ENCODE peak calls at places on chromosomes 3 and 15, in seven cellular contexts. One of them, this sample, is unnamed.

GRCh38 chr15:72934006-72934405 is 118.3 kb upstream of the NEO1 start:
- DNase-seq in EL: no peak
- DNase-seq in GDM1: no peak
- DNase-seq in stimulated activated CD8-positive, alpha-beta memory T cell treated with anti-CD3 and anti-CD28 coated beads, Interleukin-7, amount 100 ng/mL, for 24 hours: no peak
- DNase-seq in NCI-H2029 treated with DMSO at 0.1 percent for 48 hours: no peak
- DNase-seq in stimulated activated CD4-positive, alpha-beta T cell treated with anti-CD3 and anti-CD28 coated beads, TNF-alpha, amount 100 ng/mL, for 4 hours: no peak
- DNase-seq in left ventricle myocardium inferior: no peak
- DNase-seq in this sample: no peak

GRCh38 chr15:70512772-70513362 is 250.5 kb downstream of the UACA start:
- DNase-seq in EL: peak
- DNase-seq in GDM1: peak
- DNase-seq in stimulated activated CD8-positive, alpha-beta memory T cell treated with anti-CD3 and anti-CD28 coated beads, Interleukin-7, amount 100 ng/mL, for 24 hours: no peak
- DNase-seq in NCI-H2029 treated with DMSO at 0.1 percent for 48 hours: no peak
- DNase-seq in stimulated activated CD4-positive, alpha-beta T cell treated with anti-CD3 and anti-CD28 coated beads, TNF-alpha, amount 100 ng/mL, for 4 hours: no peak
- DNase-seq in left ventricle myocardium inferior: peak
- DNase-seq in this sample: peak

GRCh38 chr15:70429323-70429722 is 331.6 kb upstream of the TLE3 start:
- DNase-seq in EL: no peak
- DNase-seq in GDM1: no peak
- DNase-seq in stimulated activated CD8-positive, alpha-beta memory T cell treated with anti-CD3 and anti-CD28 coated beads, Interleukin-7, amount 100 ng/mL, for 24 hours: no peak
- DNase-seq in NCI-H2029 treated with DMSO at 0.1 percent for 48 hours: no peak
- DNase-seq in stimulated activated CD4-positive, alpha-beta T cell treated with anti-CD3 and anti-CD28 coated beads, TNF-alpha, amount 100 ng/mL, for 4 hours: no peak
- DNase-seq in left ventricle myocardium inferior: no peak
- DNase-seq in this sample: no peak

GRCh38 chr3:135017494-135017893 is 222.4 kb downstream of the EPHB1 start:
- DNase-seq in EL: no peak
- DNase-seq in GDM1: no peak
- DNase-seq in stimulated activated CD8-positive, alpha-beta memory T cell treated with anti-CD3 and anti-CD28 coated beads, Interleukin-7, amount 100 ng/mL, for 24 hours: no peak
- DNase-seq in NCI-H2029 treated with DMSO at 0.1 percent for 48 hours: peak
- DNase-seq in stimulated activated CD4-positive, alpha-beta T cell treated with anti-CD3 and anti-CD28 coated beads, TNF-alpha, amount 100 ng/mL, for 4 hours: no peak
- DNase-seq in left ventricle myocardium inferior: no peak
- DNase-seq in this sample: no peak

GRCh38 chr15:56243774-56244236 is at the start of gene RFX7:
- DNase-seq in EL: peak
- DNase-seq in GDM1: peak
- DNase-seq in stimulated activated CD8-positive, alpha-beta memory T cell treated with anti-CD3 and anti-CD28 coated beads, Interleukin-7, amount 100 ng/mL, for 24 hours: peak
- DNase-seq in NCI-H2029 treated with DMSO at 0.1 percent for 48 hours: no peak
- DNase-seq in stimulated activated CD4-positive, alpha-beta T cell treated with anti-CD3 and anti-CD28 coated beads, TNF-alpha, amount 100 ng/mL, for 4 hours: peak
- DNase-seq in left ventricle myocardium inferior: peak
- DNase-seq in this sample: peak

GRCh38 chr15:68385240-68385561 is 46.8 kb downstream of the ITGA11 start:
- DNase-seq in EL: no peak
- DNase-seq in GDM1: no peak
- DNase-seq in stimulated activated CD8-positive, alpha-beta memory T cell treated with anti-CD3 and anti-CD28 coated beads, Interleukin-7, amount 100 ng/mL, for 24 hours: no peak
- DNase-seq in NCI-H2029 treated with DMSO at 0.1 percent for 48 hours: no peak
- DNase-seq in stimulated activated CD4-positive, alpha-beta T cell treated with anti-CD3 and anti-CD28 coated beads, TNF-alpha, amount 100 ng/mL, for 4 hours: no peak
- DNase-seq in left ventricle myocardium inferior: no peak
- DNase-seq in this sample: no peak

GRCh38 chr15:25437751-25438600 is 848 bp downstream of the UBE3A start:
- DNase-seq in EL: peak
- DNase-seq in GDM1: peak
- DNase-seq in stimulated activated CD8-positive, alpha-beta memory T cell treated with anti-CD3 and anti-CD28 coated beads, Interleukin-7, amount 100 ng/mL, for 24 hours: peak
- DNase-seq in NCI-H2029 treated with DMSO at 0.1 percent for 48 hours: no peak
- DNase-seq in stimulated activated CD4-positive, alpha-beta T cell treated with anti-CD3 and anti-CD28 coated beads, TNF-alpha, amount 100 ng/mL, for 4 hours: peak
- DNase-seq in left ventricle myocardium inferior: peak
- DNase-seq in this sample: peak

GRCh38 chr15:62063851-62064635 is 2.7 kb upstream of the C2CD4A start:
- DNase-seq in EL: peak
- DNase-seq in GDM1: no peak
- DNase-seq in stimulated activated CD8-positive, alpha-beta memory T cell treated with anti-CD3 and anti-CD28 coated beads, Interleukin-7, amount 100 ng/mL, for 24 hours: no peak
- DNase-seq in NCI-H2029 treated with DMSO at 0.1 percent for 48 hours: no peak
- DNase-seq in stimulated activated CD4-positive, alpha-beta T cell treated with anti-CD3 and anti-CD28 coated beads, TNF-alpha, amount 100 ng/mL, for 4 hours: no peak
- DNase-seq in left ventricle myocardium inferior: no peak
- DNase-seq in this sample: peak

GRCh38 chr3:48692551-48692950 is 6.8 kb upstream of the NCKIPSD start:
- DNase-seq in EL: no peak
- DNase-seq in GDM1: no peak
- DNase-seq in stimulated activated CD8-positive, alpha-beta memory T cell treated with anti-CD3 and anti-CD28 coated beads, Interleukin-7, amount 100 ng/mL, for 24 hours: no peak
- DNase-seq in NCI-H2029 treated with DMSO at 0.1 percent for 48 hours: no peak
- DNase-seq in stimulated activated CD4-positive, alpha-beta T cell treated with anti-CD3 and anti-CD28 coated beads, TNF-alpha, amount 100 ng/mL, for 4 hours: no peak
- DNase-seq in left ventricle myocardium inferior: no peak
- DNase-seq in this sample: no peak

GRCh38 chr15:40955930-40956542 is 2.8 kb downstream of the CHAC1 start:
- DNase-seq in EL: peak
- DNase-seq in GDM1: no peak
- DNase-seq in stimulated activated CD8-positive, alpha-beta memory T cell treated with anti-CD3 and anti-CD28 coated beads, Interleukin-7, amount 100 ng/mL, for 24 hours: no peak
- DNase-seq in NCI-H2029 treated with DMSO at 0.1 percent for 48 hours: no peak
- DNase-seq in stimulated activated CD4-positive, alpha-beta T cell treated with anti-CD3 and anti-CD28 coated beads, TNF-alpha, amount 100 ng/mL, for 4 hours: no peak
- DNase-seq in left ventricle myocardium inferior: no peak
- DNase-seq in this sample: no peak

GRCh38 chr15:45871121-45871855 is 236.5 kb downstream of the SQOR start:
- DNase-seq in EL: peak
- DNase-seq in GDM1: no peak
- DNase-seq in stimulated activated CD8-positive, alpha-beta memory T cell treated with anti-CD3 and anti-CD28 coated beads, Interleukin-7, amount 100 ng/mL, for 24 hours: no peak
- DNase-seq in NCI-H2029 treated with DMSO at 0.1 percent for 48 hours: no peak
- DNase-seq in stimulated activated CD4-positive, alpha-beta T cell treated with anti-CD3 and anti-CD28 coated beads, TNF-alpha, amount 100 ng/mL, for 4 hours: no peak
- DNase-seq in left ventricle myocardium inferior: no peak
- DNase-seq in this sample: peak

This sample was measured in ELR.